ENCODE peak calls at places on chromosomes 6 and 20, in six cellular contexts. A is stomach, V is transverse colon, C is SJSA1, Q is Panc1, Z is spleen. I is an unnamed sample. For H3K27me3 and H3K36me3, the result is how much of the 10 kb centered on the place peaks cover.

GRCh38 chr6:36957773-36958271 is 3.3 kb downstream of the PI16 start:
- DNase-seq in Q (no peak), V (no peak), C (no peak), A (no peak), Z (peak), I (no peak)

GRCh38 chr6:53151676-53152075 is 3.0 kb upstream of the GCM1 start:
- DNase-seq in C (no peak), A (no peak), Q (no peak), Z (no peak), V (no peak), I (no peak)

GRCh38 chr6:134402372-134402984 is 84.6 kb upstream of the SGK1 start:
- DNase-seq in V (no peak), Z (no peak), Q (no peak), A (no peak), C (no peak), I (no peak)

GRCh38 chr6:105452924-105453756 is 50.3 kb upstream of the PREP start:
- DNase-seq in V (peak), A (peak), Z (peak), C (no peak), Q (no peak), I (no peak)

GRCh38 chr6:117346142-117346930 is 79.4 kb downstream of the ROS1 start:
- DNase-seq in V (no peak), A (no peak), C (peak), Q (no peak), Z (no peak), I (no peak)

GRCh38 chr20:59936409-59936808 is 3.0 kb upstream of the SYCP2 start:
- DNase-seq in V (no peak), C (no peak), Z (no peak), Q (no peak), A (no peak), I (no peak)

GRCh38 chr6:56807335-56807991 is 147.4 kb upstream of the BEND6 start:
- DNase-seq in Q (no peak), C (no peak), A (no peak), Z (no peak), V (no peak), I (no peak)

GRCh38 chr20:19903168-19903676 is 113.9 kb upstream of the NAA20 start:
- DNase-seq in C (peak), A (peak), Q (no peak), Z (no peak), V (peak), I (peak)

GRCh38 chr6:39808934-39809333 is 16.8 kb downstream of the DAAM2 start:
- DNase-seq in Z (no peak), Q (no peak), V (no peak), C (no peak), A (no peak), I (peak)

GRCh38 chr20:14989891-14990290 is 652.5 kb upstream of the FLRT3 start:
- DNase-seq in A (no peak), Z (no peak), V (no peak), Q (no peak), C (no peak), I (no peak)

GRCh38 chr6:134826889-134827737 is 122.8 kb downstream of the ALDH8A1 start:
- DNase-seq in A (peak), Z (no peak), C (no peak), Q (no peak), V (peak), I (peak)

GRCh38 chr6:90203672-90204071 is 93.0 kb downstream of the BACH2 start:
- DNase-seq in V (no peak), Z (no peak), Q (no peak), A (no peak), C (no peak), I (no peak)

GRCh38 chr20:4369798-4370124 is 351.9 kb upstream of the PRND start:
- DNase-seq in V (no peak), Z (no peak), C (no peak), A (no peak), Q (no peak), I (no peak)

GRCh38 chr6:2968600-2969135 is 2.7 kb downstream of the SERPINB6 start:
- DNase-seq in Z (no peak), A (no peak), Q (no peak), V (no peak), C (peak), I (no peak)

GRCh38 chr20:32018269-32019155 is 8.3 kb downstream of the CCM2L start:
- DNase-seq in A (peak), Q (no peak), Z (peak), V (peak), C (peak), I (peak)
- H3K27me3 ChIP-seq in A (under half), Q (under half), Z (under half), V (half or more), C (under half), I (under half)

DNA sequence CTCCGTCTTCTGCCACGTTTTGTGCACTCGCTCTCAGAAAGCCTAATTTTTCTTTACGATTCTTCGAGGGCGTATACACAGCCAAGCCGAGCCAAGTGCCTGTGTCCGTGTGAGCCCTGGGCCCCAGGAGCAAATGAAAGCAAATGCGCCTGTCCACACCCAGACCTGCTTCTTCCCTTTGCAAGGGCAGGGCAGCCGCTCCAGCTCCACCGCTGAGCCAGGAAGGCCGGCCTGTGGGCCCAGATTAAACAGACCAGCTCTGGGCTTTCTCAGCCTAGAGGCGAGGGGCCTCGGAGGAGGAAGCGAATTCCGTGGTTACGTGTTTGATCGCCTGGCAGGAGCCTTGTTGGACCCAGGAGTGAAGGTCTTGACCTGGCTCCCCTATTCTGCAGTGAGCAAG is 184.6 kb downstream of the SMOC2 start:
- DNase-seq in C (no peak), A (peak), Q (no peak), V (no peak), Z (no peak), I (no peak)
- H3K36me3 ChIP-seq in C (under half), A (under half), Q (under half), V (under half), Z (under half), I (under half)

GRCh38 chr6:109477184-109477583 is 5.8 kb downstream of the ZBTB24 start:
- DNase-seq in A (no peak), V (no peak), C (no peak), Z (no peak), Q (no peak), I (no peak)
- H3K27me3 ChIP-seq in A (under half), V (under half), C (under half), Z (under half), Q (under half), I (under half)

GRCh38 chr20:36544134-36545018 is 3.1 kb downstream of the MYL9 start:
- DNase-seq in C (no peak), A (no peak), Z (peak), V (no peak), Q (no peak), I (peak)

GRCh38 chr20:36547186-36548005 is 6.1 kb downstream of the MYL9 start:
- DNase-seq in C (no peak), V (no peak), A (no peak), Z (peak), Q (no peak), I (no peak)

GRCh38 chr20:36548704-36549627 is 7.6 kb downstream of the MYL9 start:
- DNase-seq in Z (peak), C (no peak), Q (no peak), A (no peak), V (no peak), I (no peak)

GRCh38 chr20:36548006-36548315 is 6.6 kb downstream of the MYL9 start:
- DNase-seq in Q (no peak), V (no peak), C (no peak), A (no peak), Z (peak), I (no peak)

DNA sequence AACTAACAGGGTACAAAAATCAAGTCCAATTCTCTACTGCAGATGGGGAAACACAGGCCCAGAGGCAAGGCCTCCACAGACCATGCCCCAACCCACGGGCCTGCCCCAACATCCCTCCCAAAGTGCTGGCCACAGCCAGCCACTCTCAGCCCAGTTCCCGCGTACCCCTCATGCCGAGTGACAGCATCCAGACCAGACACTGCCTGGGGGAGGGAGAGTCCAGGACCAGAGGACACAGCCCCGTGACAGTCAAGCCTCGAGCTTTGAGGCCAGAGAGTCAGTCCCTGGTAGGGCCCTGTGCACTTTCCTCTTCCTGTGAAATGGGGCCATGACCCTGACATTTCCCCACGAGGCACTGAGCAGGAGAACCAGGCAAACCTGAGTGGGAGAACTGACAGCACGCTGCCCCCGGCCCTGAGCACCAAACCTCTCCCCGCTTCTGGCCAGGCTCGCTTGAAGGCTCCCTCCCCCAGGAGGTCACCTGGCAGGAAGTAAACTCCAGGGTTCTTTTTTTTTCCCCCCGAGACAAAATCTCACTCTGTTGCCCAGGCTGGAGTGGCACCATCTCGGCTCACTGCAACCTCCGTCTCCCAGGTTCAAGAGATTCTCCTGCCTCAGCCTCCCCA is 4.9 kb downstream of the MYL9 start:
- DNase-seq in V (no peak), Q (no peak), C (no peak), Z (peak), A (no peak), I (no peak)
- H3K36me3 ChIP-seq in V (under half), Q (under half), C (half or more), Z (under half), A (under half), I (under half)

GRCh38 chr6:27672113-27672799 is 199.4 kb upstream of the ZNF184 start:
- DNase-seq in A (no peak), C (no peak), Q (peak), Z (no peak), V (peak), I (no peak)
- H3K27me3 ChIP-seq in A (under half), C (under half), Q (under half), Z (under half), V (half or more), I (under half)

DNA sequence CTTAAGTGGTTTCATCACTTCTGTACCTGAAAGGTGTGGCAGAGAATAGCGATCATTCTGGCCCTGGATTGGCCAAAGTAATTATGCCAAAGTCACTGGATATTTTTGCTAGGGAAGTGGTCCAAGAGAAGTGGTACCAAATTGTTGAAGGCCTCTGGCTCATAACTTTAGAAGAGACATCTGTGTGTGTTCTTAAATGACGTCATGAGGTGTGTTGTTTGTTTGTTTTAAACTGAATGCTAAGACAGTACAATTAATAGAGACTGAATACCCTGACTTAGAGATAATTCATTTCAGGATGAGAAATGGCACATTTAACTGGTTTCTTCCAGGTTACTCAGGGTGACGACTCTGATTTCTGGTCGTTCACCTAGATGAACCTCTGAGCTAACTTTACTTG is 3.3 kb downstream of the VAPB start:
- DNase-seq in A (no peak), V (no peak), Z (no peak), C (no peak), Q (no peak), I (no peak)
- H3K36me3 ChIP-seq in A (under half), V (under half), Z (under half), C (half or more), Q (under half), I (under half)

DNA sequence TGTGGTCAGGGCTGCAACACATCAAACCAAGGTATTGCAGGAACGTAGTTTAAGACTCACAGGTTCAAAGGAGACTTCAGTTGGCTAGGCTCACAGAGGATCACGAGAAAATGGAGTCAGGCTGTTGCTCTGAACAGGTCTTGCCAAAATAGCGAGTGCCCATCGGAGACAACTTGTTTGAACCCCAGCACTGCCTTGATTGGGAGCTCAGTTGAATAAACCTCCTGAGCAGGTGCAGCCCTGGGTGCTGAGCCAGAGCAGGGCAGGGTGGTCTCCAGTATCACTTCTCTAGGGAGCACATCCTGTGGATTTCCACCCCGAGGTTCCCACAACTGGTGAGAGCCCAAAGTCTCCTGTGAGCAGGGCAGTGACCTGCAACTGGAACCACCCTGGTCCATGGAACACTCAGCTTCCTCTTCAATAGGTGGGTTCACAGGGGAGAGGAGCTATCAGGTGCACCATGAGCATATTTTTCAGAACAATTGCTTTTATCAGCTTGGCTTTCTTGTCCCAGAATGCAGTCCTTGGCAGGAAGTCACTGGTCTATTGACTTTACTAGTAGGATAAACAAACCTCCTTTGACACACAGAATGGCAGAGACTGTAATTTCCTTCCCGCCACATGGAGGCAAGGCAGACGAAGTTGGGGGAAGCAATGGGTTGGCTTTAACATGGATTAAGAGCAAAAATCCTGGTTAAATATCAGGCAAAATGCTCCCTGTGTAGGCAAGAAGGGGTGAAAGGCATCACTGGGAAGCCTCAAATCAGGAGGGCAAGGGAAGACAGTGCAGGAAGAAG is 267.7 kb upstream of the FOXQ1 start:
- DNase-seq in C (no peak), Q (no peak), Z (no peak), A (peak), V (peak), I (no peak)
- H3K27me3 ChIP-seq in C (under half), Q (under half), Z (under half), A (under half), V (under half), I (under half)